ENCODE peak calls at places on chromosomes 5 and 9, in nine cellular contexts. F is IMR-90, U is breast epithelium, B is HepG2, N is ovary, W is thyroid gland, A is stomach, T is NB4, P is A549. J is an unnamed sample.
A peak's percentile ranks its signal among the peaks of the same experiment; 100 is the strongest.

GRCh38 chr9:96021616-96022444 is 146.3 kb downstream of the ERCC6L2 start:
- DNase-seq in F (no peak), U (no peak), B (no peak), N (peak; percentile 44), W (peak; percentile 40), A (no peak), T (no peak), P (no peak), J (peak; percentile 38)

GRCh38 chr9:109821711-109822110 is 41.7 kb downstream of the PALM2AKAP2 start:
- DNase-seq in F (peak; percentile 58), U (no peak), B (no peak), N (no peak), W (no peak), A (no peak), T (no peak), P (no peak), J (no peak)

GRCh38 chr5:5340206-5340729 is 82.2 kb upstream of the ICE1 start:
- DNase-seq in F (peak; percentile 83), U (no peak), B (peak; percentile 73), N (peak; percentile 88), W (peak; percentile 17), A (peak; percentile 28), T (peak; percentile 72), P (peak; percentile 87), J (peak; percentile 58)

GRCh38 chr9:34197756-34198711 is 19.2 kb downstream of the UBAP1 start:
- DNase-seq in F (no peak), U (no peak), B (no peak), N (no peak), W (no peak), A (peak; percentile 45), T (peak; percentile 34), P (no peak), J (no peak)

GRCh38 chr5:42586625-42587024 is 163.4 kb downstream of the GHR start:
- DNase-seq in F (no peak), U (no peak), B (no peak), N (peak; percentile 30), W (peak; percentile 77), A (peak; percentile 44), T (no peak), P (no peak), J (peak; percentile 66)

GRCh38 chr5:5342784-5343183 is 79.7 kb upstream of the ICE1 start:
- DNase-seq in F (peak; percentile 13), U (no peak), B (no peak), N (no peak), W (no peak), A (no peak), T (no peak), P (no peak), J (no peak)

GRCh38 chr5:124980174-124980941 is 233.9 kb upstream of the ZNF608 start:
- DNase-seq in F (no peak), U (no peak), B (no peak), N (no peak), W (no peak), A (no peak), T (no peak), P (no peak), J (no peak)

GRCh38 chr5:135012951-135013391 is 21.1 kb downstream of the PITX1 start:
- DNase-seq in F (no peak), U (peak; percentile 63), B (no peak), N (no peak), W (no peak), A (peak; percentile 22), T (no peak), P (no peak), J (no peak)

GRCh38 chr9:36911037-36911436 is 123.0 kb downstream of the PAX5 start:
- DNase-seq in F (no peak), U (no peak), B (no peak), N (no peak), W (no peak), A (no peak), T (no peak), P (no peak), J (no peak)

GRCh38 chr5:61599370-61600140 is 267.5 kb downstream of the ZSWIM6 start:
- DNase-seq in F (peak; percentile 20), U (no peak), B (peak; percentile 7), N (no peak), W (no peak), A (no peak), T (no peak), P (peak; percentile 70), J (no peak)

GRCh38 chr5:61704289-61704688 is 372.2 kb downstream of the ZSWIM6 start:
- DNase-seq in F (no peak), U (no peak), B (no peak), N (no peak), W (no peak), A (no peak), T (no peak), P (no peak), J (no peak)

GRCh38 chr5:158162026-158162425 is 303.1 kb upstream of the CLINT1 start:
- DNase-seq in F (no peak), U (no peak), B (no peak), N (no peak), W (no peak), A (no peak), T (no peak), P (no peak), J (no peak)

GRCh38 chr9:23081377-23081776 is 634.8 kb downstream of the DMRTA1 start:
- DNase-seq in F (no peak), U (no peak), B (no peak), N (no peak), W (no peak), A (no peak), T (no peak), P (no peak), J (no peak)

GRCh38 chr5:179182601-179183000 is 122.4 kb downstream of the ZNF354C start:
- DNase-seq in F (no peak), U (no peak), B (no peak), N (no peak), W (no peak), A (no peak), T (no peak), P (no peak), J (no peak)

GRCh38 chr9:129081388-129081889 is 528 bp downstream of the DOLPP1 start:
- DNase-seq in F (no peak), U (no peak), B (no peak), N (no peak), W (peak; percentile 57), A (no peak), T (no peak), P (peak; percentile 93), J (no peak)

GRCh38 chr5:95962785-95963184 is 1.1 kb upstream of the ELL2 start:
- DNase-seq in F (no peak), U (no peak), B (peak; percentile 77), N (no peak), W (peak; percentile 21), A (no peak), T (no peak), P (no peak), J (no peak)

GRCh38 chr5:128081111-128081865 is 2.3 kb upstream of the SLC12A2 start:
- DNase-seq in F (no peak), U (no peak), B (no peak), N (no peak), W (no peak), A (no peak), T (no peak), P (peak; percentile 42), J (no peak)

GRCh38 chr9:33304367-33304766 is 14.1 kb downstream of the NFX1 start:
- DNase-seq in F (no peak), U (no peak), B (no peak), N (no peak), W (no peak), A (no peak), T (no peak), P (no peak), J (no peak)

GRCh38 chr5:62732677-62733121 is 154.1 kb downstream of the LRRC70 start:
- DNase-seq in F (peak; percentile 1), U (no peak), B (no peak), N (no peak), W (no peak), A (no peak), T (peak; percentile 76), P (no peak), J (no peak)

GRCh38 chr9:96150324-96151023 is 151.5 kb downstream of the HSD17B3 start:
- DNase-seq in F (no peak), U (no peak), B (no peak), N (no peak), W (no peak), A (peak; percentile 75), T (peak; percentile 91), P (no peak), J (no peak)

GRCh38 chr5:113195726-113196125 is 219.1 kb downstream of the DCP2 start:
- DNase-seq in F (no peak), U (no peak), B (no peak), N (no peak), W (no peak), A (no peak), T (no peak), P (no peak), J (no peak)

GRCh38 chr5:161765611-161766010 is 80.1 kb downstream of the GABRA6 start:
- DNase-seq in F (no peak), U (no peak), B (no peak), N (no peak), W (no peak), A (no peak), T (no peak), P (no peak), J (no peak)

GRCh38 chr9:108816037-108816436 is 39.7 kb downstream of the ACTL7B start:
- DNase-seq in F (no peak), U (no peak), B (peak; percentile 60), N (no peak), W (no peak), A (no peak), T (peak; percentile 78), P (no peak), J (no peak)
- H3K4me3 ChIP-seq in F (no peak overlapping the region), U (no peak overlapping the region), B (peak overlapping the region; percentile 17), N (no peak overlapping the region), W (no peak overlapping the region), A (no peak overlapping the region), T (no peak overlapping the region), P (no peak overlapping the region), J (no peak overlapping the region)

DNA sequence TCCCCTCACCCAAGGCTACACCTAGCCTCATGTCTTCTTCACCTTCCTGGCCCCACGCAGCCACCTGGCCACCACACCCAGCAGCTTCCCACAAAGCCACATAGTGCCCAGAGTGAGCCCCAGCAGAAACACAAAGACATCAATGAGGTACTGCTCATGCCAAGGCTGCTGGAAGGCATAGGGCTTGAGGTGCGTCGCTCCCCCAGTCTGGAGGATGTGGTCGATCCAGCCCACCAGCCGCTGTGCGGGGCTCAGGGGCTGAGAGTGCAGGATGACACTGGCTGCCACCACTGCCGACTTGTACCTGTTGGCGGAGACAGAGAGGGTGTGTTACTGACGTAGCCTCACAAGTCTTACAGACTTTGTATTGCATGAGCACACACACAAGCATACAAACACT is 15.8 kb upstream of the CAPSL start:
- DNase-seq in F (no peak), U (no peak), B (no peak), N (no peak), W (no peak), A (no peak), T (no peak), P (no peak), J (no peak)
- TF ChIP-seq CTCF in F (no peak), U (no peak), B (no peak), N (no peak), W (no peak), A (no peak), T (no peak), P (no peak), J (no peak)

GRCh38 chr5:150167163-150167798 is 703 bp downstream of the CDX1 start:
- DNase-seq in F (no peak), U (no peak), B (no peak), N (no peak), W (no peak), A (no peak), T (no peak), P (no peak), J (no peak)
- TF ChIP-seq POLR2A in F (no peak), U (no peak), B (no peak), N (no peak), W (no peak), A (no peak), T (no peak), P (no peak), J (no peak)

GRCh38 chr5:39255406-39255805 is 36.0 kb upstream of the FYB1 start:
- DNase-seq in F (no peak), U (no peak), B (no peak), N (no peak), W (no peak), A (no peak), T (no peak), P (no peak), J (no peak)
- H3K4me3 ChIP-seq in F (no peak overlapping the region), U (no peak overlapping the region), B (no peak overlapping the region), N (no peak overlapping the region), W (no peak overlapping the region), A (no peak overlapping the region), T (no peak overlapping the region), P (no peak overlapping the region), J (no peak overlapping the region)

J was measured in heart left ventricle.